ENCODE peak calls at places on chromosomes 5 and 9, in ten cellular contexts. L is choroid plexus epithelial cell; Y is ovary; M is mammary epithelial cell; B is GM23338; H is lung; F is AG04449; C is CD8-positive, alpha-beta T cell; E is astrocyte of the cerebellum; R is heart left ventricle. O is an unnamed sample.

GRCh38 chr5:125056641-125057345 is 310.4 kb upstream of the ZNF608 start:
- DNase-seq in L (no peak), Y (no peak), M (peak; percentile 66), B (peak; percentile 61), H (no peak), F (no peak), C (no peak), E (no peak), R (no peak), O (no peak)

GRCh38 chr5:31231171-31231570 is 37.7 kb downstream of the CDH6 start:
- DNase-seq in L (no peak), Y (no peak), M (no peak), B (no peak), H (no peak), F (no peak), C (no peak), E (no peak), R (no peak), O (no peak)

GRCh38 chr9:125433461-125434001 is 171.9 kb downstream of the GAPVD1 start:
- DNase-seq in L (no peak), Y (no peak), M (no peak), B (no peak), H (no peak), F (no peak), C (no peak), E (no peak), R (no peak), O (peak; percentile 53)

GRCh38 chr5:119411935-119412623 is 40.2 kb upstream of the HSD17B4 start:
- DNase-seq in L (peak; percentile 90), Y (peak; percentile 28), M (peak; percentile 71), B (peak; percentile 82), H (peak; percentile 56), F (no peak), C (peak; percentile 54), E (peak; percentile 70), R (peak; percentile 51), O (peak; percentile 20)

GRCh38 chr9:114174876-114175771 is 19.8 kb downstream of the COL27A1 start:
- DNase-seq in L (peak; percentile 32), Y (no peak), M (no peak), B (no peak), H (no peak), F (no peak), C (no peak), E (no peak), R (peak; percentile 78), O (no peak)

GRCh38 chr9:88179080-88179521 is 40.8 kb upstream of the SPATA31C2 start:
- DNase-seq in L (no peak), Y (no peak), M (no peak), B (no peak), H (no peak), F (no peak), C (peak; percentile 19), E (no peak), R (no peak), O (no peak)

GRCh38 chr9:136283291-136284235 is 20.3 kb downstream of the CCDC187 start:
- DNase-seq in L (peak; percentile 78), Y (peak; percentile 76), M (peak; percentile 48), B (peak; percentile 87), H (peak; percentile 81), F (no peak), C (peak; percentile 69), E (peak; percentile 15), R (peak; percentile 78), O (peak; percentile 95)

GRCh38 chr9:129596541-129597328 is 24.2 kb downstream of the C9orf50 start:
- DNase-seq in L (peak; percentile 92), Y (peak; percentile 66), M (no peak), B (peak; percentile 88), H (peak; percentile 50), F (no peak), C (no peak), E (no peak), R (peak; percentile 82), O (no peak)

GRCh38 chr5:57906637-57907036 is 424.0 kb upstream of the ACTBL2 start:
- DNase-seq in L (no peak), Y (no peak), M (no peak), B (no peak), H (no peak), F (no peak), C (no peak), E (no peak), R (peak; percentile 29), O (no peak)

GRCh38 chr9:75775173-75775572 is 115.3 kb upstream of the PCSK5 start:
- DNase-seq in L (peak; percentile 9), Y (no peak), M (no peak), B (no peak), H (no peak), F (no peak), C (no peak), E (no peak), R (peak; percentile 45), O (no peak)

GRCh38 chr9:2872307-2872940 is 28.5 kb upstream of the PUM3 start:
- DNase-seq in L (peak; percentile 59), Y (no peak), M (peak; percentile 8), B (peak; percentile 52), H (no peak), F (no peak), C (peak; percentile 13), E (peak; percentile 33), R (no peak), O (no peak)

GRCh38 chr5:164341056-164341619 is 835.7 kb downstream of the MAT2B start:
- DNase-seq in L (peak; percentile 26), Y (no peak), M (no peak), B (peak; percentile 20), H (no peak), F (no peak), C (no peak), E (no peak), R (no peak), O (no peak)

GRCh38 chr5:31725996-31726395 is 87.1 kb downstream of the PDZD2 start:
- DNase-seq in L (no peak), Y (no peak), M (no peak), B (no peak), H (no peak), F (no peak), C (no peak), E (no peak), R (no peak), O (no peak)

GRCh38 chr5:132471944-132472343 is 18.6 kb downstream of the IRF1 start:
- DNase-seq in L (no peak), Y (no peak), M (no peak), B (no peak), H (no peak), F (no peak), C (peak; percentile 21), E (no peak), R (peak; percentile 22), O (no peak)

DNA sequence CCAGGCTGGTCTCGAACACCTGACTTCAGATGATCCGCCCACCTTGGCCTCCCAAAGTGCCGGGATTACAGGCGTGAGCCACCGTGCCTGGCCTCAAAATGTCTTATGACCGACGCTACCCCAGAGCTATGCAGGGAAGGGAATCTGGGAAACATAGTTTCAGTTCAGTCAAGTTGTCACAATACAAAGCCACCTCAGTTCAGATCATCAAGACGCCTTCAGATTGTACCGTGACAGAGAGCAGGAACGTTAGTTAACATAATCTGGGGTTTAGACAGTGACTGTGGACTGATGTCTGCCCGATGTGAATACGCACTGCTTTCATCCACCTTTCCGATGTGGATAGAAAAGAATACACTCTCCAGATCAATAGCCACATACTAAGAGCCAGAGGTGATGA is 53.9 kb upstream of the NEK6 start:
- DNase-seq in L (no peak), Y (no peak), M (no peak), B (no peak), H (no peak), F (no peak), C (no peak), E (no peak), R (no peak), O (no peak)
- TF ChIP-seq CTCF in L (no peak), Y (no peak), M (no peak), B (no peak), H (no peak), F (no peak), C (no peak), E (no peak), R (no peak), O (no peak)

DNA sequence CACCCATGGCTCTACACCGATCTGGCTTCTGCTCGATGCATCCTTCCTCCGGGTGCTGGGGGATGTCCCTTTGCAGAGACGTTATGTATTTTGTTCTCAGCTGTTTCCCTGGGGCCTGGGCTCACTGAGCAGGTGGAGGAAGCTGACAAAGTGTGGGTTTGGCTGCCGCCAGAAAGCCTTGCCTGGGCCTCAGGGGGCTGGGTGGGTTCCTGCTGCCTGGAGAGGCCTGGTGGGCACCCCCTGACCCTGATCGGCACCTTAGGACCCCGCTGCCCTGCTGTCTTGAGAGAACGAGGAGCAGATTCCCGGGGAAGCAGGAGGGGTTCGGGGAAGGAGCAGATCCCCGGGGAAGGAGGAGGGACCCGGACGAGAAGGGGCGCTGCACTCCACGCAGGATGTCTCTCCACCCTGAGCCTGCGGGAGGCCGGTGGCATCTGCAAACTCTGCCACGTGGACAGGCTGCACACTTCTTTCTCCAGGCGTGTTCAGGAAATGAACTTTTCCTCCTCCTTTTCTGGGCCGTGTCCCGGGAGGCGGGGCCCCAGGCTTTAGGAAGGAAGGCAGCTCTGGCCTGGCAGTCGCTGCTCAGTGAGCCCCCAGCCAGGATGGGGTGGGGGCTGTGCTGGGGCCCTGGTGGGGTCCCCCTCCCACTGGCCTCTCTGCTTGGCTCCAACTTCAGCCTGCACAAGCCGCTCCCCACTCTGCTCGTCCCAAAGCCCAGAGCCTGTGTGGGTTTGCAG is 149.0 kb downstream of the RXRA start:
- DNase-seq in L (peak; percentile 84), Y (peak; percentile 80), M (no peak), B (no peak), H (peak; percentile 71), F (peak; percentile 24), C (peak; percentile 46), E (no peak), R (peak; percentile 78), O (no peak)
- TF ChIP-seq CTCF in L (peak; percentile 34), Y (no peak), M (no peak), B (no peak), H (no peak), F (peak; percentile 38), C (no peak), E (no peak), R (no peak), O (no peak)

DNA sequence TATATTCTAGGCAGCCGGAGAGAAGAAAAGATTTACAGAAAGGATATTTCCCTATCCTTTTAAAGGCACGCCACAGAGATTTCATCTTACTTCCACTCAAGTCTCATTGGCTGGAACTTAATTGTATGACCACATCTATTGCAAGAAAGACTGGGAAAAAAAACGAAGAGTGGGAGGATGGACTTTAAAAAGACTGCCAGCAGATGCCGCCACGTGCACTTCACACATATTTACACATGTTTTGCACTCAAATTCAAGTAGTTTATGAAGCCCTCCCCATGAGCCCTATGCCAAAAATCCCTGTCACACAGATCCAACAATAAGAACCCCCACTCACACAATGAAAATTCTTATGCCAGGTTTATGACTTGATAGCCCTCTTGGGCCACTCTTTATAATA is 138.5 kb upstream of the TYRP1 start:
- DNase-seq in L (peak; percentile 53), Y (no peak), M (no peak), B (peak; percentile 56), H (no peak), F (no peak), C (no peak), E (peak; percentile 1), R (no peak), O (no peak)
- TF ChIP-seq CTCF in L (peak; percentile 52), Y (no peak), M (peak; percentile 31), B (peak; percentile 63), H (no peak), F (peak; percentile 9), C (no peak), E (no peak), R (no peak), O (peak; percentile 52)

DNA sequence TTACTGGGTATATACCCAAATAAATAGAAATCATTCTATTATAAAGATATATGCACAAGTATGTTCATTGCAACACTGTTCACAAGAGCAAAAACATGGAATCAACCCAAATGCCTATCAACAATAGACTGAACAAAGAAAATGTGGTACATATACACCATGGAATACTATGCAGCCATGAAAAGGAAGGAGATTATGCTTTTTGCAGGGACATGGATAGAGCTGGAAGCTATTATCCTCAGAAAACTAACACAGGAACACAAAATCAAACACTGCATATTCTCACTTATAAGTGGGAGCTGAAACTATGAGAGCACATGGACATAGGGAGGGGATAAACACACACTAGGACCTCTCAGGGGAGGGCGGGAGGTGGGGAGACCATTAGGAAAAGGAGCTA is 298.4 kb upstream of the CDH9 start:
- DNase-seq in L (no peak), Y (no peak), M (no peak), B (no peak), H (no peak), F (no peak), C (no peak), E (no peak), R (no peak), O (no peak)
- TF ChIP-seq CTCF in L (no peak), Y (no peak), M (no peak), B (no peak), H (no peak), F (no peak), C (no peak), E (no peak), R (no peak), O (no peak)